ENCODE peak calls at places on chromosomes 13 and 19, in nine cellular contexts. One of them, this sample, is unnamed.

GRCh38 chr13:49457221-49457620 is 13.1 kb downstream of the SETDB2 start:
- DNase-seq in testis: no peak
- DNase-seq in IMR-90: peak; percentile 63
- DNase-seq in transverse colon: no peak
- DNase-seq in heart left ventricle: no peak
- DNase-seq in uterus: no peak
- DNase-seq in esophagus squamous epithelium: no peak
- DNase-seq in adrenal gland: peak; percentile 42
- DNase-seq in Peyer's patch: no peak
- DNase-seq in this sample: no peak

GRCh38 chr19:29593869-29594268 is 12.2 kb upstream of the POP4 start:
- DNase-seq in testis: no peak
- DNase-seq in IMR-90: no peak
- DNase-seq in transverse colon: no peak
- DNase-seq in heart left ventricle: no peak
- DNase-seq in uterus: no peak
- DNase-seq in esophagus squamous epithelium: no peak
- DNase-seq in adrenal gland: no peak
- DNase-seq in Peyer's patch: no peak
- DNase-seq in this sample: no peak

GRCh38 chr13:24228852-24229458 is 68.4 kb downstream of the SPATA13 start:
- DNase-seq in testis: peak; percentile 60
- DNase-seq in IMR-90: peak; percentile 81
- DNase-seq in transverse colon: no peak
- DNase-seq in heart left ventricle: peak; percentile 33
- DNase-seq in uterus: no peak
- DNase-seq in esophagus squamous epithelium: no peak
- DNase-seq in adrenal gland: peak; percentile 44
- DNase-seq in Peyer's patch: no peak
- DNase-seq in this sample: peak; percentile 56

GRCh38 chr19:12047868-12048267 is 4.9 kb downstream of the ZNF878 start:
- DNase-seq in testis: no peak
- DNase-seq in IMR-90: peak; percentile 11
- DNase-seq in transverse colon: no peak
- DNase-seq in heart left ventricle: no peak
- DNase-seq in uterus: no peak
- DNase-seq in esophagus squamous epithelium: no peak
- DNase-seq in adrenal gland: no peak
- DNase-seq in Peyer's patch: no peak
- DNase-seq in this sample: no peak

GRCh38 chr13:28301839-28302238 is 163.5 kb downstream of the PAN3 start:
- DNase-seq in testis: no peak
- DNase-seq in IMR-90: no peak
- DNase-seq in transverse colon: no peak
- DNase-seq in heart left ventricle: no peak
- DNase-seq in uterus: no peak
- DNase-seq in esophagus squamous epithelium: no peak
- DNase-seq in adrenal gland: no peak
- DNase-seq in Peyer's patch: no peak
- DNase-seq in this sample: no peak

GRCh38 chr19:17536957-17537356 is 18.5 kb upstream of the COLGALT1 start:
- DNase-seq in testis: no peak
- DNase-seq in IMR-90: no peak
- DNase-seq in transverse colon: no peak
- DNase-seq in heart left ventricle: no peak
- DNase-seq in uterus: no peak
- DNase-seq in esophagus squamous epithelium: no peak
- DNase-seq in adrenal gland: no peak
- DNase-seq in Peyer's patch: no peak
- DNase-seq in this sample: no peak

GRCh38 chr13:76879211-76879875 is 6.9 kb downstream of the KCTD12 start:
- DNase-seq in testis: peak; percentile 40
- DNase-seq in IMR-90: peak; percentile 70
- DNase-seq in transverse colon: peak; percentile 46
- DNase-seq in heart left ventricle: peak; percentile 71
- DNase-seq in uterus: peak; percentile 79
- DNase-seq in esophagus squamous epithelium: peak; percentile 22
- DNase-seq in adrenal gland: peak; percentile 63
- DNase-seq in Peyer's patch: peak; percentile 58
- DNase-seq in this sample: peak; percentile 23

GRCh38 chr13:62598708-62599107 is 1183.1 kb upstream of the PCDH20 start:
- DNase-seq in testis: no peak
- DNase-seq in IMR-90: no peak
- DNase-seq in transverse colon: no peak
- DNase-seq in heart left ventricle: no peak
- DNase-seq in uterus: no peak
- DNase-seq in esophagus squamous epithelium: no peak
- DNase-seq in adrenal gland: no peak
- DNase-seq in Peyer's patch: no peak
- DNase-seq in this sample: no peak

GRCh38 chr19:38386300-38386967 is 1.4 kb downstream of the GGN start:
- DNase-seq in testis: no peak
- DNase-seq in IMR-90: no peak
- DNase-seq in transverse colon: no peak
- DNase-seq in heart left ventricle: no peak
- DNase-seq in uterus: no peak
- DNase-seq in esophagus squamous epithelium: no peak
- DNase-seq in adrenal gland: no peak
- DNase-seq in Peyer's patch: no peak
- DNase-seq in this sample: no peak

GRCh38 chr13:54361460-54361859 is 1332.8 kb downstream of the OLFM4 start:
- DNase-seq in testis: no peak
- DNase-seq in IMR-90: no peak
- DNase-seq in transverse colon: no peak
- DNase-seq in heart left ventricle: no peak
- DNase-seq in uterus: no peak
- DNase-seq in esophagus squamous epithelium: no peak
- DNase-seq in adrenal gland: no peak
- DNase-seq in Peyer's patch: no peak
- DNase-seq in this sample: no peak

GRCh38 chr19:11182994-11183393 is 14.4 kb downstream of the KANK2 start:
- DNase-seq in testis: no peak
- DNase-seq in IMR-90: no peak
- DNase-seq in transverse colon: no peak
- DNase-seq in heart left ventricle: no peak
- DNase-seq in uterus: no peak
- DNase-seq in esophagus squamous epithelium: no peak
- DNase-seq in adrenal gland: no peak
- DNase-seq in Peyer's patch: no peak
- DNase-seq in this sample: no peak

DNA sequence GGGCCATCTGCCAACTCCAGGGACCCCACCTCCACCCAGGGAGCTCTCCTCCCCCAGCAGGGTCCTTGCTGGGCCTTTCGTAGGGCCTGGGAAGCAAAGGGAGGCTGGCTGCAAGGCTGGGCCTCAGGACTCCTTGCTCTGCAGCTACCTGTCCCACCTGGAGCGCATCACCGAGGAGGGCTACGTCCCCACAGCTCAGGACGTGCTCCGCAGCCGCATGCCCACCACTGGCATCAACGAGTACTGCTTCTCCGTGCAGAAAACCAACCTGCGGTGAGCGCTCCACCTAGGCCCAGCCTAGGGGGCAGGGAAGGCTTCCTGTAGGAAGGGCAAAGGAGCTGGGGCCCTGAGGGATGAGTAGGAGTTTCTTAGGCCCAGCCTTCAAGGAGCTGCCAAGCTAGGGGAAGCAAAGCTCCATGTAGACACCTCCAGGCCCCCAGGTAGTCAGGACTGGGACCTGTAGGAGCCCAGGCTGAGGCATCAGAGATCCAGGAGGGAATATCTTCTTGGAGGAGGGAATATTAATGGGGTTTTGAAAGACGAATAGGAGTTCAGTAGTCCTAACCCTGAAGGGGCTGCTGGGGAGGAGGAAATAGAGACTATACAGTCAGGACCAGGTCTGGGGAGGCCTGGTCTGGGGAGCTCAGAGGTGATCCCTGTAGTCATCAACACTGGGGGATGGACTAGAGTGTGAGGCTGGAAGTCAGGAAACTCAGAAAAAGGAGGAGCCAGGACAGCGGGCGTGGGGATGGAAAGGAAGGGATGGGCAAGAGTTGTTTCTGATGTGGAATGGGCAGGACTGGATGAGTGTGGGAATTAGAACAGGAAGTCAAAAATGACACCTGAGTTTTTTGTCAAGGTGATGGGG is 16.0 kb downstream of the GNA15 start:
- DNase-seq in testis: no peak
- DNase-seq in IMR-90: no peak
- DNase-seq in transverse colon: no peak
- DNase-seq in heart left ventricle: no peak
- DNase-seq in uterus: no peak
- DNase-seq in esophagus squamous epithelium: no peak
- DNase-seq in adrenal gland: no peak
- DNase-seq in Peyer's patch: no peak
- DNase-seq in this sample: no peak
- H3K4me1 ChIP-seq in testis: no peaks in the 10 kb centered on the region
- H3K4me1 ChIP-seq in IMR-90: peaks cover 4% of the 10 kb centered on the region
- H3K4me1 ChIP-seq in transverse colon: no peaks in the 10 kb centered on the region
- H3K4me1 ChIP-seq in heart left ventricle: peaks cover 7% of the 10 kb centered on the region
- H3K4me1 ChIP-seq in uterus: no peaks in the 10 kb centered on the region
- H3K4me1 ChIP-seq in esophagus squamous epithelium: peaks cover 17% of the 10 kb centered on the region
- H3K4me1 ChIP-seq in adrenal gland: no peaks in the 10 kb centered on the region
- H3K4me1 ChIP-seq in Peyer's patch: no peaks in the 10 kb centered on the region
- H3K4me1 ChIP-seq in this sample: no peaks in the 10 kb centered on the region

DNA sequence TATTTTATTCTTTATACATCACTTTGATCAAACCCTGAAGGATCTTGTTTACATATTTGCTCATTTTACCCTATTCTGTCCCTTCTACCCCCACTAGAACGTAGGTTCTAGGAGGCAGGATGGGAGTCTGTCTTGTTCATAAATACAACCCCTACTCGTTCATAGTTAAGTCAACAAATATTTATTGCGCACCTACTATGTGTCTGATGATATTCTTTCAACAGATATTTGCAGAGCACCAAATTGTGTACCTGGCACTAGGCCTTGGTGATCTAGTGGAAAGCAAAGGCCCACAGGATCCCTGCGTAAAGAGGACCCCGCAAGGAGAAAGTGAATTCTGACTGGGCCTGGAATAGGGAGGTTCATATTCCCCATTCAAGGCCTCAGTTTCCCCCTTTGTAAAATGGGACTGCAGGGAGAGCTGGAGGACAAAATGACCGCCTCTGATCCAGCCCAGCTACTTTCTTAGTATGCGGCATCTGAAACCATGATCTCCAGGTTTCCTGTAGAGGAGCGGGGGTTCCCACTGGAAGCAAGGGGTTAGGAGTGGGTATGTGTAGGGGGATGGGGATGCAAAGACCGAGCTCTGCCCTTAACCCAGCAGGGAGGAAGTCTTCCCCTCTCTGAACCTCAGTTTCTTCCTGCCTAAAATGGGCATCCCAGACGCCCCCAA is 534 bp upstream of the GEMIN7 start:
- DNase-seq in testis: no peak
- DNase-seq in IMR-90: no peak
- DNase-seq in transverse colon: no peak
- DNase-seq in heart left ventricle: no peak
- DNase-seq in uterus: no peak
- DNase-seq in esophagus squamous epithelium: no peak
- DNase-seq in adrenal gland: no peak
- DNase-seq in Peyer's patch: no peak
- DNase-seq in this sample: no peak
- TF ChIP-seq POLR2A in testis: no peak
- TF ChIP-seq POLR2A in IMR-90: no peak
- TF ChIP-seq POLR2A in transverse colon: no peak
- TF ChIP-seq POLR2A in heart left ventricle: no peak
- TF ChIP-seq POLR2A in uterus: no peak
- TF ChIP-seq POLR2A in esophagus squamous epithelium: no peak
- TF ChIP-seq POLR2A in adrenal gland: no peak
- TF ChIP-seq POLR2A in Peyer's patch: no peak
- TF ChIP-seq POLR2A in this sample: no peak

DNA sequence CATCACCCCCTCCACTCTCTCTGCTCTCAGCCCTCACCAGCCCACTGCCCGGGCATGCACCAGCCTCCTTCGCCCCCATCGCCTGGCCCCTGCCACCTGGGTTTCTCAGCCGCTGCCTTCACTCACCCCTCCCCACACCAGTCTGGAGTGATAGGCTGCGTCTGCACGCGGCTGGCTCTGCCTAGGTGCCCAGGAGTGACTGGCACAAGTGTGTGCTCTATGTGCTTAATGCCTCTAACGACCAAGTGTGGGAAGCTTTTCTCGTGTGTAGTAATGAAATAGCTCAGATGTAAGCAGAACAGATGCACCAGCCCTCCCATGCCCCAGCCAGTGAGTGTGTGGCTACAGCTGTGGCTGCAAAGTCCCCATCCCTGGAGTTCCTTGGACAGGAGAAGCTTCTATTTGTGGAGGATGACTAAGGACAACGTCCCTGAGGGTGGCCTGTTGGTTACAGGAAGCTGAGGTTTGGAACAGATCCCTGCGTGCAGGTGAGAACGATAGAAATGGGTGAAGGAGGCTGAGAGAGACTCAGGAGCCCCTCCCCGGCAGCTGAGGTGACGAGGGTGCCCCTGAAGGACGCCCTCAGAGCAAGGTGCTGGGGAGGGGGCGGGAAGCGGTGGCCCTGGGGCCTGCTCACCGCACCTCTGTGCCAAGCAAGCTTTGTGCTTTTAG is 35.6 kb downstream of the ATP11A start:
- DNase-seq in testis: no peak
- DNase-seq in IMR-90: peak; percentile 62
- DNase-seq in transverse colon: no peak
- DNase-seq in heart left ventricle: no peak
- DNase-seq in uterus: no peak
- DNase-seq in esophagus squamous epithelium: no peak
- DNase-seq in adrenal gland: peak; percentile 76
- DNase-seq in Peyer's patch: no peak
- DNase-seq in this sample: no peak
- H3K4me1 ChIP-seq in testis: peaks cover 32% of the 10 kb centered on the region
- H3K4me1 ChIP-seq in IMR-90: peaks cover 24% of the 10 kb centered on the region
- H3K4me1 ChIP-seq in transverse colon: no peaks in the 10 kb centered on the region
- H3K4me1 ChIP-seq in heart left ventricle: peaks cover 84% of the 10 kb centered on the region
- H3K4me1 ChIP-seq in uterus: no peaks in the 10 kb centered on the region
- H3K4me1 ChIP-seq in esophagus squamous epithelium: peaks cover 43% of the 10 kb centered on the region
- H3K4me1 ChIP-seq in adrenal gland: peaks cover 26% of the 10 kb centered on the region
- H3K4me1 ChIP-seq in Peyer's patch: no peaks in the 10 kb centered on the region
- H3K4me1 ChIP-seq in this sample: peaks cover 68% of the 10 kb centered on the region

DNA sequence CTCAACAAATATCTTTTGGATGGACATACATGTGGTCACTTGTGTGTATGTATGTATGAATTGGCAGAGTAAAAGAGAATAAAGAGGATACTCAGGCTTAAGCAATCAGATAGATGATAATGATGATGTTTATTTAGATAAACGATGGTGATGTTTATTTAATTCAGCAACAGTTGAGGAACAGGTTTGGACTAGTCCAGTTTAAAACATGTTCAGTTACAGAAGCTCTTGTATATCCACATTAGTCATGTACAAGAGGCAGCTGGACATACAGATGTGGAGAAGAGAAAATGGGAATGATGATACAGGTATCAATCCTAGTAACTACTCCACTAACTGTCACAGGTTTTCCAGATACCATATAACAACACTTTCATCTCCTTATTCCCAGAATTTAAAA is 232.1 kb downstream of the DIAPH3 start:
- DNase-seq in testis: no peak
- DNase-seq in IMR-90: peak; percentile 15
- DNase-seq in transverse colon: no peak
- DNase-seq in heart left ventricle: no peak
- DNase-seq in uterus: no peak
- DNase-seq in esophagus squamous epithelium: no peak
- DNase-seq in adrenal gland: no peak
- DNase-seq in Peyer's patch: no peak
- DNase-seq in this sample: no peak
- TF ChIP-seq POLR2A in testis: no peak
- TF ChIP-seq POLR2A in IMR-90: no peak
- TF ChIP-seq POLR2A in transverse colon: no peak
- TF ChIP-seq POLR2A in heart left ventricle: no peak
- TF ChIP-seq POLR2A in uterus: no peak
- TF ChIP-seq POLR2A in esophagus squamous epithelium: no peak
- TF ChIP-seq POLR2A in adrenal gland: no peak
- TF ChIP-seq POLR2A in Peyer's patch: no peak
- TF ChIP-seq POLR2A in this sample: no peak